ENCODE peak calls at places on chromosomes 2 and 18, in eight cellular contexts. G, Y, X, E, O, V, B and N are unnamed samples.

GRCh38 chr2:15826273-15826717 is 114.1 kb upstream of the MYCN start:
- DNase-seq in O (no peak), E (no peak), X (no peak), Y (no peak), G (no peak), B (no peak), V (no peak), N (no peak)

GRCh38 chr2:127901339-127902072 is 15.8 kb upstream of the AMMECR1L start:
- DNase-seq in Y (no peak), X (no peak), G (no peak), B (peak; percentile 44), V (peak; percentile 57), E (no peak), O (peak; percentile 27), N (no peak)

GRCh38 chr2:180823546-180824141 is 156.8 kb upstream of the UBE2E3 start:
- DNase-seq in B (no peak), O (no peak), X (peak; percentile 67), V (peak; percentile 72), G (no peak), E (no peak), Y (no peak), N (no peak)

GRCh38 chr2:71833855-71834554 is 313.7 kb downstream of the CYP26B1 start:
- DNase-seq in B (no peak), Y (no peak), O (peak; percentile 24), G (no peak), E (no peak), X (no peak), V (peak; percentile 76), N (peak; percentile 76)

GRCh38 chr2:213246665-213247281 is 37.5 kb upstream of the SPAG16 start:
- DNase-seq in G (peak; percentile 54), E (no peak), X (peak; percentile 20), B (no peak), V (peak; percentile 69), Y (no peak), O (peak; percentile 19), N (no peak)

GRCh38 chr2:147843421-147843863 is 1.4 kb upstream of the ACVR2A start:
- DNase-seq in E (no peak), B (no peak), V (no peak), Y (no peak), X (no peak), O (no peak), G (no peak), N (no peak)

GRCh38 chr18:65439184-65439583 is 311.6 kb upstream of the CDH7 start:
- DNase-seq in X (no peak), V (peak; percentile 2), B (no peak), E (no peak), O (no peak), G (no peak), Y (no peak), N (no peak)

GRCh38 chr2:113857454-113857853 is 32.4 kb upstream of the ACTR3 start:
- DNase-seq in O (no peak), B (no peak), V (no peak), Y (no peak), X (no peak), E (no peak), G (no peak), N (no peak)

GRCh38 chr2:188746727-188747126 is 227.4 kb upstream of the COL3A1 start:
- DNase-seq in X (peak; percentile 50), E (no peak), Y (no peak), O (no peak), B (no peak), V (peak; percentile 47), G (peak; percentile 28), N (no peak)

GRCh38 chr2:21020031-21020667 is 23.7 kb downstream of the APOB start:
- DNase-seq in G (no peak), X (no peak), O (no peak), Y (no peak), V (no peak), E (no peak), B (no peak), N (no peak)

GRCh38 chr2:177882501-177882900 is 190.1 kb downstream of the PDE11A start:
- DNase-seq in X (no peak), Y (no peak), G (no peak), V (no peak), E (no peak), O (no peak), B (no peak), N (no peak)

GRCh38 chr2:179272406-179273192 is 8.0 kb upstream of the SESTD1 start:
- DNase-seq in Y (no peak), B (no peak), E (no peak), O (no peak), G (peak; percentile 75), V (peak; percentile 92), X (peak; percentile 27), N (no peak)

GRCh38 chr2:241063093-241063551 is 39.0 kb downstream of the MTERF4 start:
- DNase-seq in Y (peak; percentile 71), B (no peak), V (no peak), O (no peak), E (peak; percentile 40), X (no peak), G (no peak), N (no peak)

GRCh38 chr2:101821059-101821805 is 123.7 kb downstream of the MAP4K4 start:
- DNase-seq in Y (no peak), V (no peak), O (no peak), X (no peak), E (no peak), B (no peak), G (no peak), N (no peak)

GRCh38 chr18:68445131-68445530 is 269.8 kb downstream of the TMX3 start:
- DNase-seq in B (no peak), X (no peak), E (no peak), G (no peak), O (no peak), V (no peak), Y (no peak), N (no peak)

GRCh38 chr18:43662657-43663056 is 385.4 kb upstream of the SYT4 start:
- DNase-seq in Y (no peak), V (peak; percentile 94), X (peak; percentile 91), G (no peak), E (no peak), O (no peak), B (no peak), N (no peak)

GRCh38 chr18:79625195-79625923 is 54.2 kb upstream of the CTDP1 start:
- DNase-seq in V (no peak), B (no peak), X (no peak), G (peak; percentile 46), E (peak; percentile 18), Y (peak; percentile 66), O (peak; percentile 17), N (peak; percentile 68)

GRCh38 chr2:150477347-150477746 is 10.1 kb downstream of the RND3 start:
- DNase-seq in G (no peak), O (peak; percentile 70), Y (no peak), B (peak; percentile 35), X (peak; percentile 43), V (no peak), E (peak; percentile 54), N (no peak)

GRCh38 chr2:55961318-55961911 is 37.8 kb upstream of the EFEMP1 start:
- DNase-seq in G (peak; percentile 86), B (no peak), X (peak; percentile 42), O (no peak), E (no peak), Y (no peak), V (peak; percentile 75), N (no peak)

GRCh38 chr2:8977758-8978157 is 25.7 kb downstream of the MBOAT2 start:
- DNase-seq in B (no peak), X (no peak), V (no peak), Y (no peak), O (no peak), E (no peak), G (no peak), N (no peak)

GRCh38 chr2:61423714-61424113 is 47.2 kb downstream of the USP34 start:
- DNase-seq in Y (no peak), G (peak; percentile 68), O (no peak), X (peak; percentile 26), V (peak; percentile 81), B (no peak), E (no peak), N (no peak)

GRCh38 chr18:22822841-22823508 is 110.2 kb upstream of the RBBP8 start:
- DNase-seq in Y (no peak), O (no peak), B (no peak), X (no peak), E (no peak), V (no peak), G (no peak), N (no peak)

GRCh38 chr18:78890388-78890787 is 89.2 kb upstream of the SALL3 start:
- DNase-seq in Y (no peak), V (no peak), B (no peak), X (no peak), E (no peak), G (no peak), O (no peak), N (no peak)

GRCh38 chr2:221572180-221572820 is at the start of gene EPHA4:
- DNase-seq in V (peak; percentile 78), O (peak; percentile 91), X (peak; percentile 75), B (peak; percentile 90), Y (peak; percentile 92), E (peak; percentile 91), G (peak; percentile 94), N (peak; percentile 97)
- TF ChIP-seq CTCF in V (no peak), O (peak; percentile 31), X (no peak), B (peak; percentile 22), Y (no peak), E (no peak), G (no peak), N (no peak)

GRCh38 chr18:7921938-7922587 is 354.9 kb downstream of the PTPRM start:
- DNase-seq in O (no peak), G (peak; percentile 95), V (peak; percentile 82), X (peak; percentile 67), E (no peak), Y (no peak), B (no peak), N (no peak)
- H3K4me3 ChIP-seq in O (no peak overlapping the region), G (no peak overlapping the region), V (no peak overlapping the region), X (peak overlapping the region; percentile 23), E (no peak overlapping the region), Y (no peak overlapping the region), B (no peak overlapping the region), N (no peak overlapping the region)

DNA sequence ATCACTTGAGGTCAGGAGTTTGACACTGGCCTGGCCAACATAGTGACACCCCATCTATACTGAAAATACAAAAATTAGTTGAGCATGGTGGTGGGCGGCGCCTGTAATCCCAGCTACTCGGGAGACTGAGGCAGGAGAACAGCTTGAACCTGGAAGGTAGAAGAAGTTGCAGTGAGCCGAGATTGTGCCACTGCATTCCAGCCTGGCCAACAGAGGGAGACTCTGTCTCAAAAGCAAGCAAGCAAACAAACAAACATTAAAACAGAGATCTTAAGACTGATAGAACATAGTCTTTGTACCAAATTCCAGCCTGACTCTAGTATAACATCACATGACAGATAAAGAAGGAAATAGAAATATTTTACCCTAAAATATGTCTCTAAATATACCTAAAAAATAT is 168.1 kb downstream of the PTPRM start:
- DNase-seq in G (no peak), X (no peak), V (no peak), E (no peak), Y (no peak), B (no peak), O (no peak), N (no peak)
- TF ChIP-seq CTCF in G (peak; percentile 24), X (no peak), V (peak; percentile 43), E (no peak), Y (no peak), B (peak; percentile 43), O (no peak), N (no peak)

DNA sequence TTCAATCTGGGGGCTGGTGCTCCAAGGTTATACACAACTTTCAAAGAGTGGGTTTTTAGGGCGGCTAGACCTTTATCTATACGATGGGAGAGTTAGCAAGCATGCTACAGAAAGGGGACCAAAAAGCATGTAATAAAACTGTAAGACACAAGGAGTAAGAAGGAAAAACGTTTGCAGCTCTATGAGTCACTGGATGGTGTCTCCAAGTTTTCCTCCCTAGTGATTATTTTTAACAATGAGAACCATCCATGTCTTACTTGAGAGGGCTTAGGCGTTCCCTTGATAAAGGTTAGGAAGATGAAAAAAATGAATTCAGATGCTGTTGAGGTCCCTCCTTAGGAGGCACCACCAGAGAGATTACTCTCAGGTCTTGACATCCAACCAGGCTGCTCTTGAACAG is 75.9 kb downstream of the HRH4 start:
- DNase-seq in V (peak; percentile 18), E (no peak), Y (no peak), O (no peak), X (no peak), B (no peak), G (no peak), N (no peak)
- H3K4me3 ChIP-seq in V (no peak overlapping the region), E (no peak overlapping the region), Y (no peak overlapping the region), O (no peak overlapping the region), X (no peak overlapping the region), B (no peak overlapping the region), G (no peak overlapping the region), N (no peak overlapping the region)